ENCODE peak calls at places on chromosomes 5 and 9, in six cellular contexts. G is NB4, R is testis, L is Peyer's patch, N is IMR-90, V is HCT116. O is an unnamed sample.

GRCh38 chr9:99180199-99180598 is 41.5 kb downstream of the ALG2 start:
- DNase-seq in G (peak; percentile 18), R (no peak), L (no peak), N (no peak), V (no peak), O (no peak)

GRCh38 chr5:115843444-115844130 is 1.9 kb downstream of the AP3S1 start:
- DNase-seq in G (peak; percentile 11), R (no peak), L (no peak), N (no peak), V (no peak), O (no peak)

GRCh38 chr5:122673343-122673742 is 101.5 kb upstream of the SNX2 start:
- DNase-seq in G (no peak), R (peak; percentile 80), L (no peak), N (no peak), V (no peak), O (peak; percentile 88)

GRCh38 chr5:11251242-11251641 is 490.2 kb upstream of the DAP start:
- DNase-seq in G (no peak), R (no peak), L (no peak), N (peak; percentile 21), V (no peak), O (no peak)

GRCh38 chr9:96383165-96383939 is at the start of gene SLC35D2:
- DNase-seq in G (no peak), R (peak; percentile 64), L (peak; percentile 91), N (peak; percentile 32), V (no peak), O (peak; percentile 68)

GRCh38 chr5:4737868-4738267 is 402.3 kb upstream of the ADAMTS16 start:
- DNase-seq in G (no peak), R (no peak), L (no peak), N (no peak), V (no peak), O (no peak)

GRCh38 chr9:26669641-26670040 is 223.0 kb downstream of the CAAP1 start:
- DNase-seq in G (no peak), R (no peak), L (no peak), N (no peak), V (no peak), O (no peak)

GRCh38 chr5:120682851-120683250 is 218.8 kb downstream of the PRR16 start:
- DNase-seq in G (no peak), R (no peak), L (no peak), N (peak; percentile 55), V (no peak), O (no peak)

GRCh38 chr5:154437281-154437965 is 8.4 kb upstream of the SAP30L start:
- DNase-seq in G (no peak), R (no peak), L (no peak), N (no peak), V (no peak), O (no peak)

GRCh38 chr5:39253211-39253610 is 33.8 kb upstream of the FYB1 start:
- DNase-seq in G (no peak), R (no peak), L (no peak), N (peak; percentile 43), V (no peak), O (no peak)

GRCh38 chr5:59367791-59368394 is 525.6 kb downstream of the PDE4D start:
- DNase-seq in G (peak; percentile 66), R (peak; percentile 77), L (no peak), N (peak; percentile 66), V (peak; percentile 36), O (peak; percentile 48)

GRCh38 chr9:38724749-38725148 is 4.8 kb upstream of the FAM240B start:
- DNase-seq in G (no peak), R (no peak), L (no peak), N (no peak), V (no peak), O (no peak)

GRCh38 chr9:120783611-120784047 is 9.6 kb downstream of the FBXW2 start:
- DNase-seq in G (peak; percentile 69), R (no peak), L (no peak), N (peak; percentile 38), V (no peak), O (no peak)

GRCh38 chr5:110075656-110076055 is 385.9 kb downstream of the MAN2A1 start:
- DNase-seq in G (no peak), R (no peak), L (no peak), N (no peak), V (no peak), O (no peak)

GRCh38 chr5:128403350-128403749 is 134.7 kb downstream of the FBN2 start:
- DNase-seq in G (no peak), R (no peak), L (no peak), N (no peak), V (no peak), O (no peak)

DNA sequence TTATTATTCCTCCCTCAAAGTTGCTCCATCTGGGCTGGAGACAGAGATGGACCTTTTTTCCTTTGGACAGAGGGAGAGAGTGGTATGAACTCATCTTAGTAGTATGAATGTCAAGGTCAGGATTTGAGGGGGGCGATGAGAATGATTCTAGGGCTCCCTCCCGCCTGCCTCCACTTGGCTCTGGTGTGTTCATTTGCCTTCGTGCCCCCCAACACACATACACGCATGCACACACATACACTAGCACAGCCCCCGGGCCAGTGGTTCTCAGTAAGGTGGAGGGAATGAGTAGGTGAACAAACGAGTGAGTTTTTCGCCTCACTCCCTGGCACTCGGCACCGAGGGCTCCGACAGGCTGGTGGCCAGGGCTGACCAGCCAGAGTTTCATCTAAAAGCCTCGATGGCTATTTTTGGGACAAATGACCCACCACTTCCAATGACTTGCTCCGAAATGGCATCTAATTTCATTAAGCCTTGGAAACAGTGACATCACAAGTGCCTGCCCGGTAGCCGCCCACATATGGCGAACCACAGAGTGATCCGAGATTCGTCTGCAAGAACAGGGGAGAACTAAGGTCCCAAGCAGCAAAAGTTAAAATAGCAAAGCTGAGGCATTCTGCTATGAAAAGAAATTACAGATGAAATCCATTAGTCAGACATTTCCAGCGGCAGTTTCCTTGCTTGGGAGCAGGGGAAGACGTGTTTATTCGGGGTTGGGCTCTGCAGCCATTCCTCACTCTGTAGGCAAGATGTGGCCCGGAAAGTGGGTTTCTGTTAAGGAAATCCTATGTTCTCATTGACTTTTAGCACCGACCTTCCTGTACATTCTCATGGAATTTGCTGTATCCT is 44.8 kb downstream of the ERGIC1 start:
- DNase-seq in G (no peak), R (no peak), L (no peak), N (peak; percentile 74), V (no peak), O (peak; percentile 40)
- TF ChIP-seq POLR2A in G (no peak), R (no peak), L (no peak), N (no peak), V (no peak), O (no peak)

GRCh38 chr9:33065157-33066076 is 11.1 kb downstream of the SMU1 start:
- DNase-seq in G (no peak), R (no peak), L (no peak), N (no peak), V (no peak), O (no peak)
- TF ChIP-seq POLR2A in G (no peak), R (no peak), L (no peak), N (no peak), V (no peak), O (no peak)

DNA sequence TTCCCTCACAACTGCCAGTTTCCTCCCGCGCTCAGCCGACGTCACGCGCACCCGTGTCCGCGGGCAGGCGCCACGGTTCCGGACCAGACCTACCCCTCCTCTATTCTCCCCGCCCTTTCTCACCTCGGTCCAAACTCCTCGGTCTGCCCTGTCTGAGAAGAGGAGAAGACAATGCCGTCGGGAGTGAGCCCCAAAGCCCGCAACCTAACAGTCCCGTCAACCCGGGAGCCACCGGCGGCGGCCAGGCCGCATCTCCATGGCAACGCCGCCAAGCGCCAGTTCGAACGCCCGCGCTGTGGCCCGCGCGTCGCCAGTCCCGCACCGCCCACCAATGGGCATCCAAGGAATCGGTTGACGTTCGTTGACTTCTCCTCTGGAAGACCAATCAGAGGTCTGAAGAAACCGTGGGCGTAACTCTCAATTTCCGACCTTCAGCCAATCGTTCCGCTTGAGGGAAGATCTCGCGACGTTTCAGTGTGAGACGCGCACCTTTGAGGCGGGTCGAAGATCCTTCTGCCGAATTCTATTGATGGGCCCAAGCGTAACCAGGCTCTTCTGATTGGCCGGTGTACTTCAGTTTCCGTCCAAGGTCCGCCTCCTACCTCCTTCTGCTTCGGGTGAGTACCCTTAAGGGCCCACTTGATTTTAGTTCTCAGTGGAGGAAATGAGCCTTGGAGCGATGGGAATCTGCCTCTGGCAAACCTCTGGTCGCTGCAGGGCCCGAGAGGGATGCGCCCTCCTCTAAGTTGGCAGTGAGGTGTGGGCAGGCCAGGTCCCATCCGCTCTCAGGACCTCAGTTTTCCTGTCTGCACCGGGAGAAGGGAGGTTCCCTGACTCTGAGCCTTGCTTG is at the start of the genes KIF24 and NUDT2:
- DNase-seq in G (peak; percentile 100), R (peak; percentile 99), L (peak; percentile 94), N (peak; percentile 100), V (peak; percentile 100), O (peak; percentile 96)
- TF ChIP-seq POLR2A in G (peak; percentile 89), R (peak; percentile 45), L (peak; percentile 86), N (peak; percentile 94), V (peak; percentile 69), O (peak; percentile 62)

DNA sequence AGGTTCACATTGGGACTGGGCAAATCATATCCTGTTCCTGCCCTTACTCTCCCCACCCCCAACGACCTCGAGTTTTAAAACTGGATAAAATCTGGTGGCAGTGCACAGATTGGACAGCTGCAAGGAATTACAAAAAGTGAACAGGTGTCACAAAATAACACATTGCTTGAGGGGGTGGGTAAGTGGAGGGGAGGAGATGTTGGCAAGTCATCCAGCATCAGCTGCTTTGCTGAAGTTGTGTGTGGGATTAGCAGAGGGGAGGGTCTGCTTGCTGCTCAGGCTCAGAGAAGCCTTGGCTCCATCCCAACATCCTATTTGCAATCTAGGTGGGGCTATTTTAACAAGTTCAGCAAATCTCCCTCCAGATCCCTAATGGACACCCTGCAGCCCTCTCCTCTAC is 39.7 kb upstream of the SLC24A2 start:
- DNase-seq in G (no peak), R (no peak), L (no peak), N (no peak), V (no peak), O (no peak)
- TF ChIP-seq POLR2A in G (no peak), R (no peak), L (no peak), N (no peak), V (no peak), O (no peak)

DNA sequence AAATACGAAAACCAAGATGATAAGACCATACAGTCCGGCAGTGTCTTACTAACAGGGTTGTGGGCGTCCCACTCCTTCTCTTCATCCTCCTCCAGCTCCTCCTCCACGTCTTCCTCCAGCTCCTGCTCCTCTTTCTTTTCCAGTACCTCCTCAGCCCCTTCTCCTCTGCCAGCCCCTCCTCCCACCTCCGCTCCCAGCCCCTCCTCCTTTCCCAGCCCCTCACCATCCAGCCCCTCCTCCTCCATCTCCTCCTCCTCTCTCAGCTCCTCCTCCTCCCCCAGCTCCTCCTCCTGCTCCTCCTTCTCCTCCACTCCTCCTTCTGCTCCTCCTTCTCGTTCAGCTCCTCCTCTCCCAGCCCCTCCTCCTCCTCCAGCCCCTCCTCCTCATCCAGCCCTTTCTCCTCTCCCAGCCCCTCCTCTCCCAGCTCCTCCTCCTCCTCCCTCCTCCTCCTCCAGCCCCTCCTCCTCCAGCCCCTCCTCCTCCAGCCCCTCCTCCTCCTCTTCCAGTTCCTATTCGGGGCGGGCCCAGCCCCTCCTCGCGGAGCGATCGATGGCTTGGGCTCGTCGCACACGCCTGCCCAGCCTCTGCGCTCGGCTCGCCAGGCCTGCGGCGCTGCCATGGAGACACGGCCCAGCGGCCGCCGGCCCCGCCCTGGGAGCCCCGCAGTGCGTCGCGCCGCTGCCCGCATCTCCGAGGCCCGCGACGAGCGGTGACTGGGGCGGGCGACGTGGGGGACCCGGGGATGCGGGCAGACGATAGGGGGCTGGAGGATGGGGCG is at the start of gene BRD3OS:
- DNase-seq in G (peak; percentile 98), R (peak; percentile 97), L (peak; percentile 98), N (peak; percentile 99), V (peak; percentile 98), O (peak; percentile 97)
- TF ChIP-seq POLR2A in G (peak; percentile 23), R (no peak), L (no peak), N (no peak), V (no peak), O (peak; percentile 21)

O was measured in ovary.